ENCODE peak calls at places on chromosomes 5 and 9, in ten cellular contexts. One of them, this sample, is unnamed.

GRCh38 chr9:35718726-35719511 is 13.1 kb downstream of the TLN1 start:
- DNase-seq in right lobe of liver: no peak
- DNase-seq in stomach: no peak
- DNase-seq in tibial nerve: no peak
- DNase-seq in uterus: no peak
- DNase-seq in A549: no peak
- DNase-seq in heart left ventricle: no peak
- DNase-seq in transverse colon: no peak
- DNase-seq in ovary: no peak
- DNase-seq in IMR-90: no peak
- DNase-seq in this sample: no peak

GRCh38 chr9:79567671-79568098 is 4.1 kb upstream of the TLE4 start:
- DNase-seq in right lobe of liver: no peak
- DNase-seq in stomach: no peak
- DNase-seq in tibial nerve: no peak
- DNase-seq in uterus: no peak
- DNase-seq in A549: peak
- DNase-seq in heart left ventricle: no peak
- DNase-seq in transverse colon: no peak
- DNase-seq in ovary: no peak
- DNase-seq in IMR-90: no peak
- DNase-seq in this sample: peak

GRCh38 chr5:90050135-90050534 is 359.4 kb downstream of the CETN3 start:
- DNase-seq in right lobe of liver: no peak
- DNase-seq in stomach: no peak
- DNase-seq in tibial nerve: no peak
- DNase-seq in uterus: no peak
- DNase-seq in A549: no peak
- DNase-seq in heart left ventricle: no peak
- DNase-seq in transverse colon: no peak
- DNase-seq in ovary: no peak
- DNase-seq in IMR-90: no peak
- DNase-seq in this sample: no peak

GRCh38 chr5:174172104-174172965 is 126.8 kb downstream of the NSG2 start:
- DNase-seq in right lobe of liver: no peak
- DNase-seq in stomach: no peak
- DNase-seq in tibial nerve: no peak
- DNase-seq in uterus: no peak
- DNase-seq in A549: no peak
- DNase-seq in heart left ventricle: no peak
- DNase-seq in transverse colon: no peak
- DNase-seq in ovary: no peak
- DNase-seq in IMR-90: no peak
- DNase-seq in this sample: no peak

GRCh38 chr5:159975462-159976019 is 33.4 kb upstream of the TTC1 start:
- DNase-seq in right lobe of liver: no peak
- DNase-seq in stomach: no peak
- DNase-seq in tibial nerve: no peak
- DNase-seq in uterus: no peak
- DNase-seq in A549: peak
- DNase-seq in heart left ventricle: no peak
- DNase-seq in transverse colon: no peak
- DNase-seq in ovary: no peak
- DNase-seq in IMR-90: peak
- DNase-seq in this sample: no peak

GRCh38 chr5:72141440-72142271 is 34.4 kb downstream of the MAP1B start:
- DNase-seq in right lobe of liver: no peak
- DNase-seq in stomach: no peak
- DNase-seq in tibial nerve: no peak
- DNase-seq in uterus: peak
- DNase-seq in A549: peak
- DNase-seq in heart left ventricle: no peak
- DNase-seq in transverse colon: no peak
- DNase-seq in ovary: peak
- DNase-seq in IMR-90: peak
- DNase-seq in this sample: peak

GRCh38 chr5:58755397-58755796 is 172.5 kb downstream of the RAB3C start:
- DNase-seq in right lobe of liver: no peak
- DNase-seq in stomach: no peak
- DNase-seq in tibial nerve: no peak
- DNase-seq in uterus: no peak
- DNase-seq in A549: no peak
- DNase-seq in heart left ventricle: no peak
- DNase-seq in transverse colon: no peak
- DNase-seq in ovary: no peak
- DNase-seq in IMR-90: no peak
- DNase-seq in this sample: no peak

GRCh38 chr9:17578911-17579793 is at the start of gene SH3GL2:
- DNase-seq in right lobe of liver: peak
- DNase-seq in stomach: peak
- DNase-seq in tibial nerve: no peak
- DNase-seq in uterus: peak
- DNase-seq in A549: peak
- DNase-seq in heart left ventricle: peak
- DNase-seq in transverse colon: peak
- DNase-seq in ovary: peak
- DNase-seq in IMR-90: peak
- DNase-seq in this sample: peak

GRCh38 chr5:62671479-62671878 is 92.9 kb downstream of the LRRC70 start:
- DNase-seq in right lobe of liver: no peak
- DNase-seq in stomach: no peak
- DNase-seq in tibial nerve: no peak
- DNase-seq in uterus: no peak
- DNase-seq in A549: no peak
- DNase-seq in heart left ventricle: no peak
- DNase-seq in transverse colon: no peak
- DNase-seq in ovary: no peak
- DNase-seq in IMR-90: no peak
- DNase-seq in this sample: no peak

GRCh38 chr5:1101991-1102713 is 9.7 kb downstream of the SLC12A7 start:
- DNase-seq in right lobe of liver: peak
- DNase-seq in stomach: no peak
- DNase-seq in tibial nerve: no peak
- DNase-seq in uterus: no peak
- DNase-seq in A549: no peak
- DNase-seq in heart left ventricle: no peak
- DNase-seq in transverse colon: no peak
- DNase-seq in ovary: no peak
- DNase-seq in IMR-90: peak
- DNase-seq in this sample: peak

GRCh38 chr9:92969516-92970466 is 22.5 kb downstream of the FGD3 start:
- DNase-seq in right lobe of liver: no peak
- DNase-seq in stomach: peak
- DNase-seq in tibial nerve: no peak
- DNase-seq in uterus: no peak
- DNase-seq in A549: no peak
- DNase-seq in heart left ventricle: no peak
- DNase-seq in transverse colon: no peak
- DNase-seq in ovary: no peak
- DNase-seq in IMR-90: no peak
- DNase-seq in this sample: no peak

GRCh38 chr5:24428345-24428744 is 216.4 kb downstream of the CDH10 start:
- DNase-seq in right lobe of liver: no peak
- DNase-seq in stomach: no peak
- DNase-seq in tibial nerve: no peak
- DNase-seq in uterus: no peak
- DNase-seq in A549: no peak
- DNase-seq in heart left ventricle: no peak
- DNase-seq in transverse colon: no peak
- DNase-seq in ovary: no peak
- DNase-seq in IMR-90: no peak
- DNase-seq in this sample: no peak

GRCh38 chr5:158384535-158385421 is 525.8 kb upstream of the CLINT1 start:
- DNase-seq in right lobe of liver: no peak
- DNase-seq in stomach: no peak
- DNase-seq in tibial nerve: no peak
- DNase-seq in uterus: no peak
- DNase-seq in A549: peak
- DNase-seq in heart left ventricle: no peak
- DNase-seq in transverse colon: no peak
- DNase-seq in ovary: no peak
- DNase-seq in IMR-90: peak
- DNase-seq in this sample: no peak

GRCh38 chr5:130651440-130651839 is 513.6 kb downstream of the HINT1 start:
- DNase-seq in right lobe of liver: no peak
- DNase-seq in stomach: no peak
- DNase-seq in tibial nerve: no peak
- DNase-seq in uterus: no peak
- DNase-seq in A549: no peak
- DNase-seq in heart left ventricle: no peak
- DNase-seq in transverse colon: no peak
- DNase-seq in ovary: no peak
- DNase-seq in IMR-90: no peak
- DNase-seq in this sample: no peak

GRCh38 chr5:122350496-122350895 is 38.5 kb downstream of the SNCAIP start:
- DNase-seq in right lobe of liver: no peak
- DNase-seq in stomach: no peak
- DNase-seq in tibial nerve: no peak
- DNase-seq in uterus: no peak
- DNase-seq in A549: no peak
- DNase-seq in heart left ventricle: no peak
- DNase-seq in transverse colon: no peak
- DNase-seq in ovary: no peak
- DNase-seq in IMR-90: no peak
- DNase-seq in this sample: no peak

GRCh38 chr9:37574996-37575395 is 1.2 kb downstream of the FBXO10 start:
- DNase-seq in right lobe of liver: no peak
- DNase-seq in stomach: no peak
- DNase-seq in tibial nerve: no peak
- DNase-seq in uterus: no peak
- DNase-seq in A549: no peak
- DNase-seq in heart left ventricle: no peak
- DNase-seq in transverse colon: no peak
- DNase-seq in ovary: no peak
- DNase-seq in IMR-90: peak
- DNase-seq in this sample: no peak

DNA sequence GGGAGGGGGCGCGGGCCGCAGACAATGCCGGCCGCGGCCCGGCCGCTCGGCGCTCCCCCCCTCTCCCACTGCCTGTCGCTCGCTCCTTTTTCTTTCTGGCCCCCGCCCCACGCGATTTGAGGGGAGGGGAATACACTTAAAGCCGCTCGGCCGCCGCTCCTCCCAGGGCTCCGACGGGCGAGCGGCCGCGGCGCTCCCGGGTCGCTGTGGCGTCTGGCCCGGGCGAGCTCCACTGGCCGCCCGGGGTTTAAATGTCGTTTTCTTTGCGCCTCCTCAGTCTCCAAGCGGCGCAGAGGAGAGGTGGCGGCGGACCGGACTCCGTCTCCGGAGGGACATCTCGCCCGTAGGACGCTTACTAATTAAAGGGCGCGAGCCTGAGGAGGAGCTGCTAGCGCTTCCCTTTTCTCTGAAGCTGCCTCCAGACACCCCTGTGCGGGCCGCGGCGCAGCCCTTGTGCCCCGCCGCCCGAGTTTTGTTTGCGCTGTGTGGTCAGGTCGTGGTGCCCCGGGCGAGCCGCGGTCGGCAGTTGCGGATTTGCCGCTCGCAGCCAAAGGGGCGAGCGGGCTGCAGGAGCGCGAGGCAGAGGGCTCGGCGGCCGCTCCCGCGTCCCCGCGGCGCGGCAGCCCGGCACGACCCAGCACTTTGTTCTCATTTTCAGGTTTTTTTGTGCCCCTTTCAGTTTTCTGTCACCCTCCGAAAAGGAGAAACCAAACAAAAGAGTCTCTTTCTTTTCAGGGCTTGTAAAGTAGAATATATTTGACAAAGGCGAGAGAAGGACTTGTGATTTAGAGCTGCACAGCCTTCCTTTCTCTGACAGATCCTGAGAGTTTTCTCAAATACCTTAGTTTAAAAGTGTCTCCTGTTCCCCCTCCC is 1.5 kb downstream of the ZSWIM6 start:
- DNase-seq in right lobe of liver: peak
- DNase-seq in stomach: peak
- DNase-seq in tibial nerve: no peak
- DNase-seq in uterus: peak
- DNase-seq in A549: no peak
- DNase-seq in heart left ventricle: peak
- DNase-seq in transverse colon: peak
- DNase-seq in ovary: peak
- DNase-seq in IMR-90: no peak
- DNase-seq in this sample: peak
- TF ChIP-seq POLR2A in right lobe of liver: peak
- TF ChIP-seq POLR2A in stomach: no peak
- TF ChIP-seq POLR2A in tibial nerve: peak
- TF ChIP-seq POLR2A in uterus: no peak
- TF ChIP-seq POLR2A in A549: no peak
- TF ChIP-seq POLR2A in heart left ventricle: no peak
- TF ChIP-seq POLR2A in transverse colon: peak
- TF ChIP-seq POLR2A in ovary: no peak
- TF ChIP-seq POLR2A in IMR-90: no peak
- TF ChIP-seq POLR2A in this sample: no peak

GRCh38 chr5:66180282-66180955 is 36.3 kb downstream of the SREK1 start:
- DNase-seq in right lobe of liver: no peak
- DNase-seq in stomach: no peak
- DNase-seq in tibial nerve: no peak
- DNase-seq in uterus: no peak
- DNase-seq in A549: no peak
- DNase-seq in heart left ventricle: no peak
- DNase-seq in transverse colon: no peak
- DNase-seq in ovary: no peak
- DNase-seq in IMR-90: no peak
- DNase-seq in this sample: no peak

GRCh38 chr5:66186108-66186507 is 42.0 kb downstream of the SREK1 start:
- DNase-seq in right lobe of liver: no peak
- DNase-seq in stomach: no peak
- DNase-seq in tibial nerve: no peak
- DNase-seq in uterus: no peak
- DNase-seq in A549: no peak
- DNase-seq in heart left ventricle: no peak
- DNase-seq in transverse colon: no peak
- DNase-seq in ovary: no peak
- DNase-seq in IMR-90: no peak
- DNase-seq in this sample: no peak
- H3K27ac ChIP-seq in right lobe of liver: no peak
- H3K27ac ChIP-seq in stomach: no peak
- H3K27ac ChIP-seq in tibial nerve: no peak
- H3K27ac ChIP-seq in uterus: no peak
- H3K27ac ChIP-seq in A549: no peak
- H3K27ac ChIP-seq in heart left ventricle: no peak
- H3K27ac ChIP-seq in transverse colon: no peak
- H3K27ac ChIP-seq in ovary: no peak
- H3K27ac ChIP-seq in IMR-90: no peak
- H3K27ac ChIP-seq in this sample: no peak

GRCh38 chr9:123119566-123119965 is 86.1 kb downstream of the GPR21 start:
- DNase-seq in right lobe of liver: no peak
- DNase-seq in stomach: no peak
- DNase-seq in tibial nerve: no peak
- DNase-seq in uterus: no peak
- DNase-seq in A549: no peak
- DNase-seq in heart left ventricle: no peak
- DNase-seq in transverse colon: no peak
- DNase-seq in ovary: no peak
- DNase-seq in IMR-90: no peak
- DNase-seq in this sample: no peak
- TF ChIP-seq POLR2A in right lobe of liver: no peak
- TF ChIP-seq POLR2A in stomach: no peak
- TF ChIP-seq POLR2A in tibial nerve: no peak
- TF ChIP-seq POLR2A in uterus: no peak
- TF ChIP-seq POLR2A in A549: no peak
- TF ChIP-seq POLR2A in heart left ventricle: no peak
- TF ChIP-seq POLR2A in transverse colon: no peak
- TF ChIP-seq POLR2A in ovary: no peak
- TF ChIP-seq POLR2A in IMR-90: no peak
- TF ChIP-seq POLR2A in this sample: no peak

GRCh38 chr9:129608561-129609481 is 12.1 kb downstream of the C9orf50 start:
- DNase-seq in right lobe of liver: no peak
- DNase-seq in stomach: peak
- DNase-seq in tibial nerve: no peak
- DNase-seq in uterus: no peak
- DNase-seq in A549: peak
- DNase-seq in heart left ventricle: no peak
- DNase-seq in transverse colon: peak
- DNase-seq in ovary: peak
- DNase-seq in IMR-90: no peak
- DNase-seq in this sample: no peak
- H3K27ac ChIP-seq in right lobe of liver: peak
- H3K27ac ChIP-seq in stomach: peak
- H3K27ac ChIP-seq in tibial nerve: peak
- H3K27ac ChIP-seq in uterus: peak
- H3K27ac ChIP-seq in A549: peak
- H3K27ac ChIP-seq in heart left ventricle: peak
- H3K27ac ChIP-seq in transverse colon: peak
- H3K27ac ChIP-seq in ovary: peak
- H3K27ac ChIP-seq in IMR-90: no peak
- H3K27ac ChIP-seq in this sample: peak